ENCODE peak calls at places on chromosomes 1 and 21, in eight cellular contexts. O, I, C, X, Q, S, Y and J are unnamed samples.
A peak's percentile ranks its signal among the peaks of the same experiment; 100 is the strongest.

GRCh38 chr1:174428033-174428432 is 19.7 kb upstream of the GPR52 start:
- DNase-seq in Q (no peak), I (no peak), O (no peak), C (no peak), S (peak; percentile 67), Y (no peak), X (peak; percentile 13), J (no peak)

GRCh38 chr1:145706282-145706681 is 886 bp downstream of the PDZK1 start:
- DNase-seq in Y (peak; percentile 53), X (no peak), S (peak; percentile 45), I (peak; percentile 24), O (no peak), C (peak; percentile 99), Q (no peak), J (no peak)

GRCh38 chr1:37038079-37038702 is 3.9 kb upstream of the GRIK3 start:
- DNase-seq in Y (no peak), X (no peak), S (no peak), I (no peak), Q (no peak), O (no peak), C (peak; percentile 46), J (peak; percentile 58)

GRCh38 chr21:42091899-42092508 is 20.9 kb downstream of the UMODL1 start:
- DNase-seq in Q (no peak), Y (no peak), O (no peak), C (no peak), I (no peak), X (no peak), S (no peak), J (no peak)

GRCh38 chr1:94816030-94816429 is 4.1 kb upstream of the SLC44A3 start:
- DNase-seq in I (no peak), X (no peak), S (no peak), Y (no peak), C (no peak), Q (no peak), O (no peak), J (no peak)

GRCh38 chr1:161091796-161092507 is 2.6 kb upstream of the NECTIN4 start:
- DNase-seq in X (no peak), O (no peak), Q (no peak), I (no peak), Y (no peak), S (no peak), C (no peak), J (no peak)

GRCh38 chr1:32724678-32725594 is 22.4 kb upstream of the SYNC start:
- DNase-seq in S (peak; percentile 90), Q (peak; percentile 40), I (peak; percentile 96), Y (peak; percentile 94), X (peak; percentile 93), C (peak; percentile 87), O (no peak), J (no peak)

GRCh38 chr21:46441331-46441730 is 17.4 kb upstream of the DIP2A start:
- DNase-seq in Y (no peak), S (no peak), Q (no peak), I (no peak), C (no peak), X (no peak), O (no peak), J (no peak)

GRCh38 chr21:33206771-33207290 is 22.9 kb upstream of the IFNAR2 start:
- DNase-seq in X (no peak), Y (no peak), S (no peak), C (no peak), Q (no peak), I (no peak), O (no peak), J (no peak)

GRCh38 chr1:80392529-80392928 is 1386.0 kb upstream of the ADGRL4 start:
- DNase-seq in Y (no peak), O (no peak), I (no peak), S (peak; percentile 33), Q (no peak), X (peak; percentile 72), C (peak; percentile 81), J (no peak)

GRCh38 chr1:153122831-153123421 is 9.6 kb upstream of the SPRR2F start:
- DNase-seq in X (no peak), Y (no peak), I (no peak), C (peak; percentile 95), O (no peak), S (no peak), Q (no peak), J (no peak)

GRCh38 chr1:183093821-183094287 is 70.6 kb downstream of the LAMC1 start:
- DNase-seq in S (peak; percentile 69), O (no peak), Q (no peak), Y (peak; percentile 72), I (peak; percentile 62), C (peak; percentile 76), X (peak; percentile 33), J (no peak)

GRCh38 chr1:19179597-19180271 is 30.3 kb downstream of the UBR4 start:
- DNase-seq in Q (no peak), X (peak; percentile 70), Y (no peak), I (peak; percentile 34), C (peak; percentile 39), O (no peak), S (peak; percentile 60), J (peak; percentile 21)

GRCh38 chr1:32485554-32486255 is 20.8 kb downstream of the ZBTB8B start:
- DNase-seq in I (peak; percentile 95), O (no peak), Y (no peak), S (peak; percentile 30), C (no peak), X (peak; percentile 27), Q (no peak), J (no peak)

GRCh38 chr1:30525980-30526651 is 197.3 kb downstream of the MATN1 start:
- DNase-seq in I (peak; percentile 55), O (no peak), C (peak; percentile 67), Q (no peak), X (peak; percentile 45), Y (peak; percentile 74), S (peak; percentile 64), J (no peak)

GRCh38 chr1:31772669-31773248 is 8.6 kb upstream of the ADGRB2 start:
- DNase-seq in S (no peak), X (no peak), C (no peak), O (no peak), Q (no peak), Y (no peak), I (no peak), J (no peak)